ENCODE peak calls at places on chromosome 14, in seven cellular contexts. One of them, this sample, is unnamed.

GRCh38 chr14:75373133-75373532 is 54.7 kb upstream of the JDP2 start:
- DNase-seq in OCI-LY7: no peak
- DNase-seq in left lung: no peak
- DNase-seq in tibial artery: no peak
- DNase-seq in cardiac muscle cell: no peak
- DNase-seq in sigmoid colon: no peak
- DNase-seq in IMR-90: no peak
- DNase-seq in this sample: no peak

GRCh38 chr14:48546996-48547395 is 871.6 kb upstream of the MDGA2 start:
- DNase-seq in OCI-LY7: no peak
- DNase-seq in cardiac muscle cell: no peak
- DNase-seq in sigmoid colon: no peak
- DNase-seq in left lung: no peak
- DNase-seq in tibial artery: no peak
- DNase-seq in IMR-90: peak
- DNase-seq in this sample: no peak

GRCh38 chr14:28101992-28102391 is 664.6 kb upstream of the FOXG1 start:
- DNase-seq in OCI-LY7: no peak
- DNase-seq in left lung: no peak
- DNase-seq in sigmoid colon: no peak
- DNase-seq in tibial artery: no peak
- DNase-seq in IMR-90: no peak
- DNase-seq in cardiac muscle cell: peak
- DNase-seq in this sample: no peak

GRCh38 chr14:69363055-69363454 is 35.0 kb downstream of the ERH start:
- DNase-seq in left lung: no peak
- DNase-seq in sigmoid colon: no peak
- DNase-seq in tibial artery: no peak
- DNase-seq in cardiac muscle cell: peak
- DNase-seq in OCI-LY7: no peak
- DNase-seq in IMR-90: peak
- DNase-seq in this sample: no peak

GRCh38 chr14:26993541-26993940 is 395.7 kb upstream of the NOVA1 start:
- DNase-seq in left lung: no peak
- DNase-seq in tibial artery: no peak
- DNase-seq in IMR-90: no peak
- DNase-seq in sigmoid colon: no peak
- DNase-seq in cardiac muscle cell: no peak
- DNase-seq in OCI-LY7: no peak
- DNase-seq in this sample: no peak

GRCh38 chr14:29925106-29925722 is 2.4 kb downstream of the PRKD1 start:
- DNase-seq in IMR-90: peak
- DNase-seq in tibial artery: no peak
- DNase-seq in left lung: no peak
- DNase-seq in sigmoid colon: no peak
- DNase-seq in OCI-LY7: no peak
- DNase-seq in cardiac muscle cell: no peak
- DNase-seq in this sample: no peak

GRCh38 chr14:76998777-76999366 is 29.6 kb downstream of the IRF2BPL start:
- DNase-seq in OCI-LY7: no peak
- DNase-seq in cardiac muscle cell: no peak
- DNase-seq in tibial artery: no peak
- DNase-seq in sigmoid colon: no peak
- DNase-seq in IMR-90: no peak
- DNase-seq in left lung: no peak
- DNase-seq in this sample: no peak

GRCh38 chr14:36442824-36443241 is 77.2 kb downstream of the NKX2-1 start:
- DNase-seq in IMR-90: no peak
- DNase-seq in cardiac muscle cell: peak
- DNase-seq in tibial artery: no peak
- DNase-seq in sigmoid colon: no peak
- DNase-seq in left lung: no peak
- DNase-seq in OCI-LY7: no peak
- DNase-seq in this sample: no peak

GRCh38 chr14:72104011-72104613 is 171.9 kb downstream of the RGS6 start:
- DNase-seq in tibial artery: no peak
- DNase-seq in left lung: no peak
- DNase-seq in sigmoid colon: no peak
- DNase-seq in cardiac muscle cell: peak
- DNase-seq in IMR-90: no peak
- DNase-seq in OCI-LY7: peak
- DNase-seq in this sample: no peak

GRCh38 chr14:24312736-24313507 is 1.6 kb downstream of the LTB4R start:
- DNase-seq in IMR-90: peak
- DNase-seq in tibial artery: no peak
- DNase-seq in left lung: no peak
- DNase-seq in sigmoid colon: peak
- DNase-seq in OCI-LY7: peak
- DNase-seq in cardiac muscle cell: no peak
- DNase-seq in this sample: no peak

GRCh38 chr14:31018057-31018645 is 7.3 kb upstream of the AP4S1 start:
- DNase-seq in cardiac muscle cell: no peak
- DNase-seq in IMR-90: peak
- DNase-seq in OCI-LY7: no peak
- DNase-seq in left lung: no peak
- DNase-seq in tibial artery: no peak
- DNase-seq in sigmoid colon: no peak
- DNase-seq in this sample: no peak

GRCh38 chr14:105878125-105878524 is 351.7 kb downstream of the TMEM121 start:
- DNase-seq in cardiac muscle cell: no peak
- DNase-seq in tibial artery: peak
- DNase-seq in sigmoid colon: peak
- DNase-seq in IMR-90: no peak
- DNase-seq in OCI-LY7: no peak
- DNase-seq in left lung: peak
- DNase-seq in this sample: peak

GRCh38 chr14:75434557-75435248 is 6.9 kb downstream of the JDP2 start:
- DNase-seq in left lung: no peak
- DNase-seq in tibial artery: no peak
- DNase-seq in cardiac muscle cell: no peak
- DNase-seq in OCI-LY7: no peak
- DNase-seq in sigmoid colon: no peak
- DNase-seq in IMR-90: no peak
- DNase-seq in this sample: no peak

GRCh38 chr14:74946659-74947281 is 8.6 kb downstream of the PGF start:
- DNase-seq in IMR-90: no peak
- DNase-seq in tibial artery: peak
- DNase-seq in OCI-LY7: no peak
- DNase-seq in left lung: no peak
- DNase-seq in cardiac muscle cell: no peak
- DNase-seq in sigmoid colon: peak
- DNase-seq in this sample: peak

GRCh38 chr14:72000907-72001306 is 68.7 kb downstream of the RGS6 start:
- DNase-seq in tibial artery: peak
- DNase-seq in sigmoid colon: no peak
- DNase-seq in cardiac muscle cell: no peak
- DNase-seq in IMR-90: no peak
- DNase-seq in OCI-LY7: no peak
- DNase-seq in left lung: peak
- DNase-seq in this sample: peak

GRCh38 chr14:55540847-55541773 is 38.9 kb upstream of the KTN1 start:
- DNase-seq in tibial artery: no peak
- DNase-seq in sigmoid colon: no peak
- DNase-seq in left lung: no peak
- DNase-seq in OCI-LY7: no peak
- DNase-seq in IMR-90: peak
- DNase-seq in cardiac muscle cell: no peak
- DNase-seq in this sample: no peak

GRCh38 chr14:79600406-79600805 is 610.9 kb downstream of the DIO2 start:
- DNase-seq in OCI-LY7: no peak
- DNase-seq in IMR-90: no peak
- DNase-seq in sigmoid colon: no peak
- DNase-seq in tibial artery: no peak
- DNase-seq in left lung: no peak
- DNase-seq in cardiac muscle cell: no peak
- DNase-seq in this sample: no peak

GRCh38 chr14:65906948-65907347 is 494.4 kb downstream of the FUT8 start:
- DNase-seq in left lung: no peak
- DNase-seq in IMR-90: no peak
- DNase-seq in OCI-LY7: no peak
- DNase-seq in tibial artery: no peak
- DNase-seq in sigmoid colon: no peak
- DNase-seq in cardiac muscle cell: no peak
- DNase-seq in this sample: no peak

GRCh38 chr14:100827751-100828447 is 2.0 kb downstream of the MEG3 start:
- DNase-seq in tibial artery: no peak
- DNase-seq in sigmoid colon: no peak
- DNase-seq in cardiac muscle cell: no peak
- DNase-seq in IMR-90: peak
- DNase-seq in OCI-LY7: no peak
- DNase-seq in left lung: no peak
- DNase-seq in this sample: no peak

GRCh38 chr14:64715628-64716412 is 11.6 kb downstream of the PLEKHG3 start:
- DNase-seq in IMR-90: no peak
- DNase-seq in left lung: no peak
- DNase-seq in sigmoid colon: peak
- DNase-seq in tibial artery: peak
- DNase-seq in cardiac muscle cell: no peak
- DNase-seq in OCI-LY7: no peak
- DNase-seq in this sample: peak

GRCh38 chr14:36823651-36824050 is 162.0 kb downstream of the PAX9 start:
- DNase-seq in cardiac muscle cell: no peak
- DNase-seq in OCI-LY7: no peak
- DNase-seq in sigmoid colon: no peak
- DNase-seq in tibial artery: no peak
- DNase-seq in IMR-90: no peak
- DNase-seq in left lung: no peak
- DNase-seq in this sample: no peak

DNA sequence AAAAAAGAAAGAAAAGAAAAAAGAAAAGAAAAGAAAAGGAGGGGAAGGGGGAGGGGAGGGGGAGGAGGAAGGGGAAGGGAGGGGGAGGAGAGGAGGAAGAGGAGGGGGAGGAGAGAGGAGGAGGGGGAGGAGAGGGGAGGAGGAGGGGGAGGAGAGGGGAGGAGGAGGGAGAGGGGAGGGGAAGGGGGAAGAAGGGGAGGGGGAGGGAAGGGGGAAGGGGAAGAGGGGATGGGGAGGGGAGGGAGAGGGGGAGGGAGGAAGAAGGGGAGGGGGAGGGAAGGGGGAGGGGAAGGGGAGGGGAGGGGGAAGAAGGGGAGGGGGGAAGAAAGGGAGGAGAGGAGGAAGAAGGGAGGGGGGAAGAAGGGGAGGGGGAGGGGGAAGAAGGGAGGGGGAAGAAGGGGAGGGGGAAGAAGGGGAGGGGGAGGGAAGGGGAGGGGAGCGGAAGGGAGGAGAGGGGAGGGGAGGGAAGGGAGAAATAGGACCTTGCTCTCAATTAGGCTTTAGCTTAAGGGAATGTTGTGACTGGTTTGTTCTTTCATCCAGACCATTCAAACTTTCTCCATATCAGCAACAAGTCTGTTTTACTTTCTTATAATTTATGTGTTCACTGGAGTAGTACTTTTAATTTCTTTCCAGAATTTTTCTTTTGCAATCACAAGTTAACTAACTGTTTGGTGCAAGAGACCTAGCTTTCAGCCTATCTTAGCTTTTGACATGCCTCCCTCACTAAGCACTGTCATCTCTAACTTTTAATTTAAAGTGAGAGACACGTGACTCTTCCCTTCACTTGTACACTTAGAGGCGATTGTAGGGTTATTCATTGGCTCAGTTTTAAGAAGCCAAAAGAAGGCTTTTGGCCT is 76.5 kb upstream of the EGLN3 start:
- DNase-seq in sigmoid colon: no peak
- DNase-seq in IMR-90: no peak
- DNase-seq in left lung: no peak
- DNase-seq in OCI-LY7: no peak
- DNase-seq in cardiac muscle cell: no peak
- DNase-seq in tibial artery: no peak
- DNase-seq in this sample: no peak
- H3K27ac ChIP-seq in sigmoid colon: no peak
- H3K27ac ChIP-seq in IMR-90: no peak
- H3K27ac ChIP-seq in left lung: no peak
- H3K27ac ChIP-seq in OCI-LY7: no peak
- H3K27ac ChIP-seq in cardiac muscle cell: no peak
- H3K27ac ChIP-seq in tibial artery: no peak
- H3K27ac ChIP-seq in this sample: no peak

GRCh38 chr14:34064349-34064748 is 113.5 kb upstream of the EGLN3 start:
- DNase-seq in IMR-90: peak
- DNase-seq in left lung: no peak
- DNase-seq in sigmoid colon: peak
- DNase-seq in cardiac muscle cell: no peak
- DNase-seq in OCI-LY7: no peak
- DNase-seq in tibial artery: peak
- DNase-seq in this sample: no peak
- H3K4me3 ChIP-seq in IMR-90: no peak
- H3K4me3 ChIP-seq in left lung: no peak
- H3K4me3 ChIP-seq in sigmoid colon: no peak
- H3K4me3 ChIP-seq in cardiac muscle cell: no peak
- H3K4me3 ChIP-seq in OCI-LY7: no peak
- H3K4me3 ChIP-seq in tibial artery: no peak
- H3K4me3 ChIP-seq in this sample: no peak

GRCh38 chr14:67650694-67651093 is 23.7 kb downstream of the VTI1B start:
- DNase-seq in IMR-90: peak
- DNase-seq in OCI-LY7: no peak
- DNase-seq in tibial artery: no peak
- DNase-seq in cardiac muscle cell: no peak
- DNase-seq in left lung: no peak
- DNase-seq in sigmoid colon: no peak
- DNase-seq in this sample: no peak
- H3K27ac ChIP-seq in IMR-90: no peak
- H3K27ac ChIP-seq in OCI-LY7: no peak
- H3K27ac ChIP-seq in tibial artery: no peak
- H3K27ac ChIP-seq in cardiac muscle cell: no peak
- H3K27ac ChIP-seq in left lung: no peak
- H3K27ac ChIP-seq in sigmoid colon: no peak
- H3K27ac ChIP-seq in this sample: no peak

GRCh38 chr14:94077111-94077821 is 3.7 kb downstream of the DDX24 start:
- DNase-seq in cardiac muscle cell: no peak
- DNase-seq in sigmoid colon: no peak
- DNase-seq in tibial artery: no peak
- DNase-seq in OCI-LY7: no peak
- DNase-seq in IMR-90: no peak
- DNase-seq in left lung: no peak
- DNase-seq in this sample: no peak
- H3K4me3 ChIP-seq in cardiac muscle cell: peak
- H3K4me3 ChIP-seq in sigmoid colon: peak
- H3K4me3 ChIP-seq in tibial artery: peak
- H3K4me3 ChIP-seq in OCI-LY7: peak
- H3K4me3 ChIP-seq in IMR-90: peak
- H3K4me3 ChIP-seq in left lung: peak
- H3K4me3 ChIP-seq in this sample: peak

GRCh38 chr14:87567926-87568325 is 425.1 kb downstream of the GALC start:
- DNase-seq in sigmoid colon: no peak
- DNase-seq in cardiac muscle cell: no peak
- DNase-seq in left lung: no peak
- DNase-seq in OCI-LY7: no peak
- DNase-seq in tibial artery: no peak
- DNase-seq in IMR-90: no peak
- DNase-seq in this sample: no peak

DNA sequence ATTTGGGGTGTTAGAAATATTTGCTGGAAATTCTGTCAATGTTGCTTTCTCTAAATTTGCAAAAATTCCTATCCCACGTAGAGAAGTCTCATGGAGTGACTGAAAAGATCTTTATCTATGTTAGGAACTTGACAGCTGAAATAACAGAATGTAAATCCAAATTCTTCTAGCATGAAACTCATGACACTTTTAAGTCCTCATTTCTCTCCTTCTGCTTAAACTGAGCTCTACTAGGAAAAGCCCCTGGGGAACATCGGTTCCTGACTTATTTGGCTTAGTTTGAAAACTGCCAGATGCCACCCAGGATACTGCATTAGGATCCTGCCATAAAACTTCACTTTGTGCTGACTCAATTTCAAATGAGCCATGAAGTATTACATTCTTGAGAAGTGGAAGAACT is 426.0 kb downstream of the GALC start:
- DNase-seq in OCI-LY7: no peak
- DNase-seq in cardiac muscle cell: no peak
- DNase-seq in IMR-90: peak
- DNase-seq in tibial artery: no peak
- DNase-seq in sigmoid colon: no peak
- DNase-seq in left lung: no peak
- DNase-seq in this sample: no peak
- H3K27ac ChIP-seq in OCI-LY7: no peak
- H3K27ac ChIP-seq in cardiac muscle cell: no peak
- H3K27ac ChIP-seq in IMR-90: no peak
- H3K27ac ChIP-seq in tibial artery: no peak
- H3K27ac ChIP-seq in sigmoid colon: peak
- H3K27ac ChIP-seq in left lung: no peak
- H3K27ac ChIP-seq in this sample: no peak

This sample was measured in coronary artery.